ENCODE peak calls at places on chromosome 7, in ten cellular contexts. K, O, Q, M, B, T, N, Y, E and W are unnamed samples.

GRCh38 chr7:27107901-27108381 is 5.5 kb upstream of the HOXA2 start:
- DNase-seq in T (peak), B (no peak), O (no peak), Q (no peak), Y (no peak), E (no peak), N (no peak), M (no peak), K (no peak), W (no peak)

GRCh38 chr7:68715907-68716306 is 882.4 kb upstream of the AUTS2 start:
- DNase-seq in K (no peak), E (no peak), M (no peak), Q (no peak), T (no peak), Y (no peak), O (no peak), N (no peak), B (no peak), W (no peak)

GRCh38 chr7:40470111-40470736 is 335.4 kb downstream of the SUGCT start:
- DNase-seq in B (no peak), Y (no peak), T (no peak), Q (no peak), O (no peak), K (peak), M (no peak), N (no peak), E (no peak), W (no peak)

GRCh38 chr7:100705753-100706671 is at the start of gene POP7:
- DNase-seq in K (peak), B (peak), O (peak), T (peak), N (peak), E (peak), M (peak), Q (peak), Y (peak), W (peak)

GRCh38 chr7:81676813-81677212 is 93.0 kb downstream of the HGF start:
- DNase-seq in B (no peak), N (no peak), Y (no peak), E (no peak), M (no peak), Q (no peak), O (no peak), K (peak), T (no peak), W (no peak)

GRCh38 chr7:23873306-23873705 is 163.3 kb downstream of the STK31 start:
- DNase-seq in K (no peak), B (no peak), Y (no peak), M (no peak), Q (no peak), E (no peak), N (no peak), T (no peak), O (no peak), W (no peak)

GRCh38 chr7:44398953-44399574 is 73.7 kb upstream of the CAMK2B start:
- DNase-seq in M (no peak), T (peak), B (no peak), Y (no peak), K (no peak), O (no peak), N (no peak), Q (no peak), E (no peak), W (no peak)

GRCh38 chr7:139966906-139967305 is 95.8 kb downstream of the PARP12 start:
- DNase-seq in O (no peak), N (no peak), M (no peak), B (no peak), Y (no peak), T (no peak), Q (no peak), K (no peak), E (no peak), W (no peak)

GRCh38 chr7:146772581-146772980 is 656.0 kb downstream of the CNTNAP2 start:
- DNase-seq in B (no peak), K (no peak), M (no peak), Y (no peak), E (no peak), Q (no peak), T (no peak), N (no peak), O (no peak), W (no peak)

GRCh38 chr7:46079421-46079820 is 158.3 kb upstream of the IGFBP3 start:
- DNase-seq in M (no peak), E (no peak), Q (no peak), Y (no peak), K (no peak), T (no peak), O (no peak), N (no peak), B (no peak), W (no peak)

GRCh38 chr7:55348502-55348901 is 16.6 kb upstream of the LANCL2 start:
- DNase-seq in K (peak), M (no peak), Y (no peak), N (no peak), E (no peak), Q (no peak), B (no peak), O (no peak), T (no peak), W (no peak)

GRCh38 chr7:26700893-26701292 is 163.5 kb downstream of the SKAP2 start:
- DNase-seq in B (no peak), M (no peak), T (no peak), E (no peak), Q (no peak), Y (no peak), O (no peak), N (no peak), K (no peak), W (no peak)